ENCODE peak calls at places on chromosomes 7 and 10, in five cellular contexts. Z is CD8-positive, alpha-beta memory T cell; C is thoracic aorta; Y is ovary; U is left ventricle myocardium inferior. V is an unnamed sample.

GRCh38 chr10:43218206-43218950 is 48.5 kb downstream of the RASGEF1A start:
- DNase-seq in Z (peak; percentile 34), C (no peak), Y (no peak), U (no peak), V (no peak)

GRCh38 chr10:47181057-47181849 is 118.7 kb upstream of the GDF10 start:
- DNase-seq in Z (no peak), C (no peak), Y (no peak), U (no peak), V (no peak)

GRCh38 chr10:97771055-97771811 is 566 bp downstream of the SFRP5 start:
- DNase-seq in Z (no peak), C (no peak), Y (no peak), U (no peak), V (no peak)

GRCh38 chr10:11573497-11573896 is 38.0 kb downstream of the USP6NL start:
- DNase-seq in Z (no peak), C (no peak), Y (no peak), U (no peak), V (no peak)

GRCh38 chr7:120724448-120724847 is 133.5 kb downstream of the TSPAN12 start:
- DNase-seq in Z (no peak), C (no peak), Y (no peak), U (no peak), V (no peak)

GRCh38 chr10:131806146-131806545 is 94.7 kb upstream of the PPP2R2D start:
- DNase-seq in Z (no peak), C (no peak), Y (no peak), U (no peak), V (peak; percentile 13)

GRCh38 chr10:103276251-103276936 is 544 bp upstream of the INA start:
- DNase-seq in Z (no peak), C (no peak), Y (no peak), U (no peak), V (no peak)

GRCh38 chr10:121531076-121531829 is 67.0 kb downstream of the FGFR2 start:
- DNase-seq in Z (no peak), C (no peak), Y (no peak), U (no peak), V (no peak)

GRCh38 chr7:24018331-24018730 is 265.7 kb upstream of the NPY start:
- DNase-seq in Z (no peak), C (no peak), Y (no peak), U (no peak), V (no peak)

GRCh38 chr10:38072552-38072951 is 21.6 kb upstream of the ZNF37A start:
- DNase-seq in Z (no peak), C (no peak), Y (no peak), U (no peak), V (no peak)

GRCh38 chr10:38070501-38070900 is 23.6 kb upstream of the ZNF37A start:
- DNase-seq in Z (no peak), C (no peak), Y (no peak), U (no peak), V (no peak)
- H3K9me3 ChIP-seq in Z (no peaks in the 10 kb centered on the region), C (no peaks in the 10 kb centered on the region), Y (no peaks in the 10 kb centered on the region), U (peaks cover under 1% of the 10 kb centered on the region), V (no peaks in the 10 kb centered on the region)

GRCh38 chr10:15461353-15462108 is 90.4 kb upstream of the FAM171A1 start:
- DNase-seq in Z (no peak), C (no peak), Y (no peak), U (peak; percentile 19), V (peak; percentile 32)

GRCh38 chr10:15462253-15462885 is 91.3 kb upstream of the FAM171A1 start:
- DNase-seq in Z (no peak), C (no peak), Y (no peak), U (no peak), V (no peak)

GRCh38 chr10:15460661-15461060 is 89.6 kb upstream of the FAM171A1 start:
- DNase-seq in Z (no peak), C (no peak), Y (no peak), U (no peak), V (no peak)

GRCh38 chr10:15457382-15457781 is 86.3 kb upstream of the FAM171A1 start:
- DNase-seq in Z (no peak), C (no peak), Y (no peak), U (no peak), V (no peak)

DNA sequence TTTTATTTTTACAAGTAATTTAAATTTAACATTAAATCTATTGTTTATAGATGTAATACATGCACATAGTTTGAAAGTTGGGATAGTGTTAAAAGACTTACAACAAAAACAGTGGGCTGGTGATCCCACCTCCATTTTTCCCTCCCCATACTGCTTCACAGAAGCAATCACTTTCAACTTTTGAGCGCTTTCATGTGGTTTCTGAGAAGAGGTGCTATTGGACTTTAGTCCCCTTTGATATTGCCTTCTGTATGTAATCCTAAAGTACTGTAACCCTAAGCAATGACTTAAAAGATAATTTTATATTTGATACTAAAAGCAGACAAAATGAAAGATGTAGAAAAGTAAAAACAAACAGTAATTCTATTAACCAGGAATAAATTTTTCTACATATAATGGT is 88.1 kb upstream of the FAM171A1 start:
- DNase-seq in Z (no peak), C (no peak), Y (no peak), U (no peak), V (no peak)
- H3K9me3 ChIP-seq in Z (no peaks in the 10 kb centered on the region), C (no peaks in the 10 kb centered on the region), Y (no peaks in the 10 kb centered on the region), U (peaks cover 22% of the 10 kb centered on the region), V (no peaks in the 10 kb centered on the region)

GRCh38 chr7:159015894-159016410 is 128.7 kb downstream of the VIPR2 start:
- DNase-seq in Z (no peak), C (no peak), Y (no peak), U (no peak), V (no peak)

GRCh38 chr7:159016591-159016990 is 128.1 kb downstream of the VIPR2 start:
- DNase-seq in Z (peak; percentile 11), C (no peak), Y (no peak), U (no peak), V (no peak)

GRCh38 chr7:159017210-159017609 is 127.5 kb downstream of the VIPR2 start:
- DNase-seq in Z (no peak), C (no peak), Y (no peak), U (no peak), V (no peak)

GRCh38 chr7:159019111-159019510 is 125.6 kb downstream of the VIPR2 start:
- DNase-seq in Z (no peak), C (no peak), Y (no peak), U (peak; percentile 5), V (no peak)

GRCh38 chr7:159017741-159018140 is 126.9 kb downstream of the VIPR2 start:
- DNase-seq in Z (no peak), C (no peak), Y (no peak), U (no peak), V (no peak)
- H3K9me3 ChIP-seq in Z (no peaks in the 10 kb centered on the region), C (no peaks in the 10 kb centered on the region), Y (no peaks in the 10 kb centered on the region), U (no peaks in the 10 kb centered on the region), V (no peaks in the 10 kb centered on the region)

GRCh38 chr7:106518986-106519385 is 142.0 kb downstream of the CCDC71L start:
- DNase-seq in Z (no peak), C (no peak), Y (no peak), U (peak; percentile 20), V (no peak)

GRCh38 chr7:106515321-106515720 is 145.6 kb downstream of the CCDC71L start:
- DNase-seq in Z (no peak), C (no peak), Y (no peak), U (no peak), V (no peak)

GRCh38 chr7:106518239-106518638 is 142.7 kb downstream of the CCDC71L start:
- DNase-seq in Z (no peak), C (no peak), Y (no peak), U (no peak), V (no peak)

GRCh38 chr7:106514887-106515286 is 146.1 kb downstream of the CCDC71L start:
- DNase-seq in Z (no peak), C (no peak), Y (no peak), U (no peak), V (no peak)

GRCh38 chr7:106517508-106517907 is 143.4 kb downstream of the CCDC71L start:
- DNase-seq in Z (no peak), C (no peak), Y (no peak), U (no peak), V (no peak)
- H3K9me3 ChIP-seq in Z (no peaks in the 10 kb centered on the region), C (no peaks in the 10 kb centered on the region), Y (no peaks in the 10 kb centered on the region), U (no peaks in the 10 kb centered on the region), V (no peaks in the 10 kb centered on the region)

DNA sequence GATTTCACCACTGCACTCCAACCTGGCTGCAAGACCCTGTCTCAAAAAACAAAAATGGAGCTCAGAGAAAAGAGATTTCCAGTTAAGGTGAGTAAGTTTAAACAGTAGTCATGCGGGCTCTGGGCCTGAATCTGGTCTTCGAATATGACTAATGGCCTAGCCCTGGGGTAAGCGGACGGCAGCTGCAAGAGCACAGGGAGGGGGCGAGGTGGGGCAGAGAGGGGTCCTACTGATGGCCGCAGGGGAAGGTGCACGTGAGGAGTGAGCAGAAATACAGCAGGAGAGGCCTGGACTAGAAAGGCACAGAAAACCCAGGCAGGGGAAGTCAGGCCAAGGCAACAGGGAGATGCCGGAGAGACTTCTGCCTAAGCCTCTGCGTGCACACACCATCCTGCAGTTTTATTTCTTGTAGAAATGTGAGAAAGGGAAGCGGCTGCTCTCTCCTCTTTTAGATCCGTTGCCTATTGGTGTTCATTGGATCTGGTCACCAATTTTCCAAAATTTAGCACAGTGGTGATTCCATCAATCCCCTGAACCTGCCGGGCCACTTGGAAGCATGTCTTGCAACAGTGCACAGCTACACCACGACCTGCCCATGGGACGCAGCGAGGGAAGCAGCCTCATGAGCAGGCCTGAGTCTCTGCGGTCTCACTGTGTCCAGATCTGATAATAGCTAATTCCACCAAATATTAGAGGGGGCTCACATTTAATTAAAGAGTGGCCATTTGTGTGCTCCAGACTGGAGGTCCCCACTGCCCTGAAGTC is 139.0 kb downstream of the PAXIP1 start:
- DNase-seq in Z (no peak), C (no peak), Y (no peak), U (no peak), V (no peak)
- H3K9me3 ChIP-seq in Z (no peaks in the 10 kb centered on the region), C (no peaks in the 10 kb centered on the region), Y (no peaks in the 10 kb centered on the region), U (no peaks in the 10 kb centered on the region), V (no peaks in the 10 kb centered on the region)

GRCh38 chr7:92192326-92192725 is 13.4 kb upstream of the LRRD1 start:
- DNase-seq in Z (no peak), C (no peak), Y (no peak), U (no peak), V (no peak)
- H3K9me3 ChIP-seq in Z (peaks cover 6% of the 10 kb centered on the region), C (peaks cover 22% of the 10 kb centered on the region), Y (peaks cover 4% of the 10 kb centered on the region), U (peaks cover 32% of the 10 kb centered on the region), V (no peaks in the 10 kb centered on the region)

DNA sequence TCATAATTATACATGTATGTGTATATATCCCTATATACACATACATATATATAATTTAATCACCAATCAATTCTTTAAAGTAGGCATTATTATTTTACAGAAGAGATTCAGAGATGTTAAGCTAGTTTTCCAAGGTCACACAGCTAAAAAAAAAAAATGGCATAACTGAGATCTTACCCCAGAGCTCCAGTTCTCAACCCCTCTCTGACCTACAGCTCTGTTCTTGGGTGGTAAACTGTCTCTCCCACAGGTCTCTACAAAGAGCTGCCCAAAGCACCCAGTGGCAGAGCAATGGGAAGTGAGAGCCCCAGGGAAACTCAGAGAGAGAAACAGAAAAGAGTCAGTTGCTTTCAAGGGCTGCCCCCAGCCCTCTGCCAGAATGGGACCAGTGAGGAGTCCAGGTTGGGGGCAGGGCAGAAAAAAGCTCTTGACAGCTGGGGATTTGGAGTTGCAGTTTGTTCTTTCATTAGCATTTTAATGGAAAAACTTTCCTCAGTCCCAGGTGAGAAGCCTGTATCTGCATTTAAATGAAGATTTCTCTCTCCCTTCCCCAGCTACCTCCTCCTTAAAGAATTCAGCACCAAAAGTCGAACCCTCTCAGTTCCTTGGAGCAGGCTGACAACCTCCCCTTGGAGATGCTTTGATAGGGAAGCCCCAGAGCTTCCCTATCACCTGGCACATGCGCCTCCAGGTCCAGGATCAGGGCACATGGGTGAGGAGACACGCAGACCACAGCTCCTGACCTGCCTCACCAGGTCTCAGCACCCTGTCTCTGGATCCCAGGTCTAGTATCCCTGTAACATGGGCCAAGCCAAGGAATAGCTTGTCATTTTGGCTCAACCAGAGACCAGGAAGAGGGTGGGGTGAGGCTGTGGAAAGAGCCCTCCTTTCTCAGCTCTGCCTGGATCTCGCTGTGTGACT is 388.1 kb downstream of the PLXNA4 start:
- DNase-seq in Z (no peak), C (no peak), Y (no peak), U (no peak), V (no peak)
- H3K9me3 ChIP-seq in Z (peaks cover 4% of the 10 kb centered on the region), C (peaks cover 11% of the 10 kb centered on the region), Y (no peaks in the 10 kb centered on the region), U (peaks cover 15% of the 10 kb centered on the region), V (no peaks in the 10 kb centered on the region)

V was measured in colonic mucosa.